ENCODE peak calls at places on chromosome 10, in four cellular contexts. F is HCT116, M is SK-N-SH, B is Panc1. K is an unnamed sample.

GRCh38 chr10:99888623-99889022 is 106.2 kb downstream of the ABCC2 start:
- DNase-seq in F (no peak), M (no peak), B (no peak), K (no peak)

GRCh38 chr10:33010132-33011037 is 52.4 kb upstream of the ITGB1 start:
- DNase-seq in F (peak), M (peak), B (peak), K (peak)

GRCh38 chr10:126905776-126906703 is 812 bp downstream of the DOCK1 start:
- DNase-seq in F (no peak), M (peak), B (no peak), K (no peak)

GRCh38 chr10:19945275-19945674 is 129.0 kb downstream of the PLXDC2 start:
- DNase-seq in F (no peak), M (no peak), B (no peak), K (no peak)

GRCh38 chr10:8043569-8044306 is 10.8 kb upstream of the GATA3 start:
- DNase-seq in F (no peak), M (peak), B (no peak), K (peak)

GRCh38 chr10:114881916-114882315 is 56.1 kb upstream of the TRUB1 start:
- DNase-seq in F (no peak), M (no peak), B (no peak), K (no peak)

GRCh38 chr10:95056744-95057363 is 12.4 kb downstream of the CYP2C8 start:
- DNase-seq in F (no peak), M (no peak), B (no peak), K (no peak)

GRCh38 chr10:119491941-119492340 is 50.6 kb downstream of the RGS10 start:
- DNase-seq in F (no peak), M (no peak), B (no peak), K (no peak)

GRCh38 chr10:120426306-120426705 is 30.7 kb upstream of the PLPP4 start:
- DNase-seq in F (no peak), M (no peak), B (no peak), K (no peak)

GRCh38 chr10:12819071-12819470 is 182.4 kb downstream of the CCDC3 start:
- DNase-seq in F (no peak), M (peak), B (no peak), K (no peak)

GRCh38 chr10:615583-616152 is 73.8 kb downstream of the DIP2C start:
- DNase-seq in F (no peak), M (no peak), B (no peak), K (no peak)

GRCh38 chr10:121873236-121873635 is 54.6 kb downstream of the ATE1 start:
- DNase-seq in F (no peak), M (no peak), B (no peak), K (no peak)

GRCh38 chr10:46555713-46556514 is 544 bp downstream of the GPRIN2 start:
- DNase-seq in F (no peak), M (no peak), B (no peak), K (peak)

GRCh38 chr10:21524526-21525366 is 736 bp downstream of the SKIDA1 start:
- DNase-seq in F (no peak), M (no peak), B (no peak), K (no peak)

GRCh38 chr10:83289373-83289772 is 849.9 kb upstream of the GHITM start:
- DNase-seq in F (no peak), M (peak), B (no peak), K (no peak)

GRCh38 chr10:95247881-95248583 is 42.8 kb downstream of the PDLIM1 start:
- DNase-seq in F (no peak), M (no peak), B (no peak), K (no peak)

GRCh38 chr10:71661060-71661622 is 58.4 kb downstream of the C10orf105 start:
- DNase-seq in F (no peak), M (no peak), B (no peak), K (no peak)

GRCh38 chr10:4291995-4292394 is 507.0 kb upstream of the KLF6 start:
- DNase-seq in F (no peak), M (no peak), B (no peak), K (no peak)

GRCh38 chr10:6171891-6172354 is 30.8 kb upstream of the PFKFB3 start:
- DNase-seq in F (no peak), M (no peak), B (no peak), K (no peak)

GRCh38 chr10:113970641-113971040 is 73.0 kb upstream of the ADRB1 start:
- DNase-seq in F (no peak), M (no peak), B (no peak), K (no peak)

GRCh38 chr10:87547734-87548311 is 43.1 kb downstream of the MINPP1 start:
- DNase-seq in F (no peak), M (no peak), B (peak), K (no peak)

GRCh38 chr10:128739937-128740336 is 613.7 kb upstream of the MKI67 start:
- DNase-seq in F (peak), M (no peak), B (no peak), K (peak)

GRCh38 chr10:23610626-23611307 is 171.9 kb downstream of the OTUD1 start:
- DNase-seq in F (no peak), M (no peak), B (no peak), K (no peak)

GRCh38 chr10:133326745-133327650 is 9.7 kb downstream of the CALY start:
- DNase-seq in F (no peak), M (no peak), B (no peak), K (no peak)
- TF ChIP-seq SIN3A in F (no peak), M (no peak), B (no peak), K (no peak)

GRCh38 chr10:75187961-75188426 is 22.6 kb upstream of the VDAC2 start:
- DNase-seq in F (peak), M (peak), B (no peak), K (peak)
- TF ChIP-seq SIN3A in F (no peak), M (no peak), B (no peak), K (no peak)

DNA sequence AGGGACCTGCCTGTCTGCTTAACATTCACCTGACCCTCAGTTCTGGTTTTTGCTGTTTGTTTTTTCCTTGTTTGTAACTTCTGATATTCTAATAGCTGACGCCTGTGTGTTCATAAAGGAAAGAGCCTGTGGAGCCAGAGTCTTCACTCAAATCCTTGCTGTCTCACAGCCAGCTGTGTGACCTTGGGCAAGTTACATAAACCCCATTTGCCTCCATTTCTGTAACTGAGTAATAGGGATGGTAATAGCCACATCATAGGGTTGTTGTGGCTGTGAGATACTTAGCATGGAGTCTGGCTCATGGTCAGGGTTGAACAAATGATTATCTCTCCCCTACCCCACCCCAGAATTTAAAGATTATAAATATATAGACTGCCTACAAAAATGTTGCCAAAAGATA is 27.0 kb downstream of the WBP1L start:
- DNase-seq in F (no peak), M (no peak), B (no peak), K (no peak)
- TF ChIP-seq SIN3A in F (no peak), M (no peak), B (no peak), K (no peak)

DNA sequence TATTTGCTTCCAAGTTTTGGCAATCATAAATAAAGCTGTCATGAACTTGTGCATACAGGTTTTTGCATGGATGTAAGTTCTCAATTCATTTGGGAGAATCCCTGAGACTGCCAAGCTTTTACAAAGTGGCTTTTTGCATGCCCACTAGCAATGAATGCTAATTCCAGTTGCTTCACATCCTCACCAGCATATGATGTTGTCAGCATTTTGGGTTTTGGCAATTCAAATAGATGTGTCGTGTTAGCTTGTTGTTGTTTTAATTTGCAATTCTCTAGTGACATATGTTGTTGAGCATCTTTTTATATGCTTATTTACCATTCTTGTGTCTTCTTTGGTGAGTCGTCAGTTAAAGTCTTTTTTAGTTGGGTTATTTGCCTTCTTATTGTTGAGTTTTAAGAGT is 57.3 kb downstream of the RAB18 start:
- DNase-seq in F (no peak), M (no peak), B (no peak), K (no peak)
- TF ChIP-seq SIN3A in F (no peak), M (no peak), B (no peak), K (no peak)

GRCh38 chr10:111598433-111599059 is 521.7 kb downstream of the ADRA2A start:
- DNase-seq in F (peak), M (peak), B (peak), K (peak)
- TF ChIP-seq SIN3A in F (no peak), M (no peak), B (no peak), K (no peak)

GRCh38 chr10:31617767-31618166 is 298.8 kb downstream of the ZEB1 start:
- DNase-seq in F (no peak), M (no peak), B (no peak), K (no peak)

GRCh38 chr10:31618541-31619291 is 299.7 kb downstream of the ZEB1 start:
- DNase-seq in F (no peak), M (no peak), B (no peak), K (no peak)

GRCh38 chr10:31617133-31617532 is 298.1 kb downstream of the ZEB1 start:
- DNase-seq in F (no peak), M (no peak), B (no peak), K (no peak)

GRCh38 chr10:31612082-31612481 is 293.1 kb downstream of the ZEB1 start:
- DNase-seq in F (no peak), M (no peak), B (no peak), K (no peak)

GRCh38 chr10:31615129-31615528 is 296.1 kb downstream of the ZEB1 start:
- DNase-seq in F (no peak), M (no peak), B (no peak), K (no peak)
- TF ChIP-seq SIN3A in F (no peak), M (no peak), B (no peak), K (no peak)

GRCh38 chr10:15485684-15486316 is 114.7 kb upstream of the FAM171A1 start:
- DNase-seq in F (no peak), M (no peak), B (no peak), K (no peak)

GRCh38 chr10:15484128-15484527 is 113.0 kb upstream of the FAM171A1 start:
- DNase-seq in F (no peak), M (no peak), B (no peak), K (no peak)

GRCh38 chr10:15487376-15487775 is 116.3 kb upstream of the FAM171A1 start:
- DNase-seq in F (no peak), M (no peak), B (no peak), K (no peak)

GRCh38 chr10:15485027-15485426 is 113.9 kb upstream of the FAM171A1 start:
- DNase-seq in F (no peak), M (no peak), B (no peak), K (no peak)

GRCh38 chr10:15486404-15486803 is 115.3 kb upstream of the FAM171A1 start:
- DNase-seq in F (no peak), M (no peak), B (no peak), K (no peak)
- TF ChIP-seq SIN3A in F (no peak), M (no peak), B (no peak), K (no peak)